ENCODE peak calls at places on chromosomes 12 and 14, in six cellular contexts. W is uterus, H is ovary, K is gastrocnemius medialis, C is psoas muscle, B is sigmoid colon. N is an unnamed sample.
A peak's percentile ranks its signal among the peaks of the same experiment; 100 is the strongest.

GRCh38 chr12:91841786-91842185 is 303.9 kb downstream of the BTG1 start:
- DNase-seq in W (no peak), H (no peak), K (no peak), C (no peak), B (no peak), N (no peak)

GRCh38 chr12:122880668-122881067 is 15.3 kb downstream of the VPS37B start:
- DNase-seq in W (no peak), H (no peak), K (no peak), C (no peak), B (no peak), N (no peak)

GRCh38 chr14:39762576-39763401 is 330.6 kb upstream of the FBXO33 start:
- DNase-seq in W (no peak), H (no peak), K (no peak), C (no peak), B (no peak), N (no peak)

GRCh38 chr12:62866451-62867082 is 68.4 kb downstream of the PPM1H start:
- DNase-seq in W (no peak), H (no peak), K (no peak), C (no peak), B (no peak), N (no peak)

GRCh38 chr12:75487310-75487709 is 6.8 kb downstream of the GLIPR1 start:
- DNase-seq in W (no peak), H (no peak), K (no peak), C (no peak), B (no peak), N (no peak)

GRCh38 chr12:41979574-41979973 is 165.1 kb downstream of the GXYLT1 start:
- DNase-seq in W (no peak), H (no peak), K (no peak), C (no peak), B (no peak), N (no peak)

GRCh38 chr14:78127233-78127632 is 42.9 kb upstream of the NRXN3 start:
- DNase-seq in W (no peak), H (no peak), K (no peak), C (no peak), B (no peak), N (no peak)

GRCh38 chr12:75585309-75585708 is 73.9 kb upstream of the KRR1 start:
- DNase-seq in W (no peak), H (no peak), K (no peak), C (no peak), B (no peak), N (no peak)

GRCh38 chr12:92696240-92696639 is 6.5 kb upstream of the PLEKHG7 start:
- DNase-seq in W (peak; percentile 21), H (no peak), K (no peak), C (peak; percentile 26), B (no peak), N (no peak)

GRCh38 chr12:131934535-131934934 is 5.5 kb downstream of the PUS1 start:
- DNase-seq in W (no peak), H (no peak), K (no peak), C (no peak), B (no peak), N (no peak)

GRCh38 chr12:12425616-12426015 is 68.7 kb downstream of the BORCS5 start:
- DNase-seq in W (no peak), H (no peak), K (no peak), C (no peak), B (no peak), N (no peak)

GRCh38 chr12:59651230-59651920 is 55.5 kb downstream of the SLC16A7 start:
- DNase-seq in W (no peak), H (no peak), K (no peak), C (no peak), B (no peak), N (no peak)

GRCh38 chr12:11969437-11970154 is 101.1 kb upstream of the BCL2L14 start:
- DNase-seq in W (no peak), H (no peak), K (no peak), C (no peak), B (no peak), N (no peak)

GRCh38 chr12:93753285-93753684 is 76.1 kb downstream of the CRADD start:
- DNase-seq in W (no peak), H (no peak), K (no peak), C (no peak), B (no peak), N (no peak)

GRCh38 chr12:67917811-67918210 is 71.4 kb upstream of the IFNG-AS1 start:
- DNase-seq in W (no peak), H (no peak), K (no peak), C (no peak), B (no peak), N (no peak)

GRCh38 chr12:75706786-75707605 is 195.6 kb upstream of the KRR1 start:
- DNase-seq in W (no peak), H (no peak), K (no peak), C (no peak), B (no peak), N (no peak)

GRCh38 chr14:70823281-70823680 is 14.0 kb upstream of the MAP3K9 start:
- DNase-seq in W (no peak), H (no peak), K (no peak), C (no peak), B (no peak), N (no peak)

GRCh38 chr14:65962952-65963351 is 523.2 kb upstream of the CCDC196 start:
- DNase-seq in W (no peak), H (no peak), K (no peak), C (no peak), B (no peak), N (no peak)

GRCh38 chr14:85517113-85517688 is 12.7 kb upstream of the FLRT2 start:
- DNase-seq in W (no peak), H (no peak), K (no peak), C (no peak), B (no peak), N (no peak)

GRCh38 chr12:127779301-127780045 is 487.5 kb upstream of the TMEM132C start:
- DNase-seq in W (no peak), H (no peak), K (no peak), C (no peak), B (no peak), N (no peak)

GRCh38 chr12:68435816-68436215 is 103.7 kb upstream of the MDM1 start:
- DNase-seq in W (no peak), H (no peak), K (no peak), C (no peak), B (no peak), N (no peak)

GRCh38 chr12:121095544-121096198 is 37.0 kb upstream of the P2RX7 start:
- DNase-seq in W (peak; percentile 65), H (peak; percentile 77), K (peak; percentile 19), C (peak; percentile 60), B (peak; percentile 78), N (no peak)
- H3K4me1 ChIP-seq in W (no peaks in the 10 kb centered on the region), H (peaks cover 3% of the 10 kb centered on the region), K (peaks cover 5% of the 10 kb centered on the region), C (no peaks in the 10 kb centered on the region), B (peaks cover 9% of the 10 kb centered on the region), N (peaks cover 10% of the 10 kb centered on the region)

GRCh38 chr12:5580911-5581488 is 149.1 kb downstream of the NTF3 start:
- DNase-seq in W (no peak), H (no peak), K (no peak), C (no peak), B (no peak), N (no peak)
- H3K27ac ChIP-seq in W (no peak overlapping the region), H (no peak overlapping the region), K (no peak overlapping the region), C (no peak overlapping the region), B (no peak overlapping the region), N (no peak overlapping the region)

GRCh38 chr12:117044790-117045174 is 54.4 kb downstream of the TESC start:
- DNase-seq in W (no peak), H (no peak), K (no peak), C (no peak), B (no peak), N (no peak)

GRCh38 chr12:117046425-117046824 is 52.8 kb downstream of the TESC start:
- DNase-seq in W (no peak), H (no peak), K (no peak), C (no peak), B (no peak), N (no peak)

GRCh38 chr12:117046861-117047530 is 52.2 kb downstream of the TESC start:
- DNase-seq in W (no peak), H (no peak), K (no peak), C (no peak), B (no peak), N (no peak)

GRCh38 chr12:117045175-117045997 is 53.8 kb downstream of the TESC start:
- DNase-seq in W (no peak), H (no peak), K (no peak), C (no peak), B (no peak), N (no peak)

DNA sequence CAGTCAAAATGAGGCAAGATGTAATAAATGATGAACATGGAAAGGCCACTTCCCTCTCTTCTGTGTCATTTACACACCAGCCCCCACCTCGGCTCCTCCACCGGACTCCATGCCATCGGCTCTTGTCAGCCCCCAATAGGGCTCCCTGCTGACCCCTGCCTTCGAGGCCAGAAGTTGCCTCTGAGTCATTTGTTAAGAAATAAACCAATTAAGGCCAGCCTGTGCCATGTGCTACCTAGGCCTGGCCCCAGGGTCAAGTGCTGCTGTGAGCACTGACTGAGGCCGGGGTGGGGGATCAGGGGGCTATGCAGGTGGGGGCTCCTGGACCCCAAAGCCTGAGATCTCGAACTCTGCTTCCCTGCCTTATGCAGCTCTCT is 53.2 kb downstream of the TESC start:
- DNase-seq in W (no peak), H (no peak), K (no peak), C (no peak), B (no peak), N (no peak)
- TF ChIP-seq CTCF in W (no peak), H (no peak), K (no peak), C (no peak), B (no peak), N (no peak)

DNA sequence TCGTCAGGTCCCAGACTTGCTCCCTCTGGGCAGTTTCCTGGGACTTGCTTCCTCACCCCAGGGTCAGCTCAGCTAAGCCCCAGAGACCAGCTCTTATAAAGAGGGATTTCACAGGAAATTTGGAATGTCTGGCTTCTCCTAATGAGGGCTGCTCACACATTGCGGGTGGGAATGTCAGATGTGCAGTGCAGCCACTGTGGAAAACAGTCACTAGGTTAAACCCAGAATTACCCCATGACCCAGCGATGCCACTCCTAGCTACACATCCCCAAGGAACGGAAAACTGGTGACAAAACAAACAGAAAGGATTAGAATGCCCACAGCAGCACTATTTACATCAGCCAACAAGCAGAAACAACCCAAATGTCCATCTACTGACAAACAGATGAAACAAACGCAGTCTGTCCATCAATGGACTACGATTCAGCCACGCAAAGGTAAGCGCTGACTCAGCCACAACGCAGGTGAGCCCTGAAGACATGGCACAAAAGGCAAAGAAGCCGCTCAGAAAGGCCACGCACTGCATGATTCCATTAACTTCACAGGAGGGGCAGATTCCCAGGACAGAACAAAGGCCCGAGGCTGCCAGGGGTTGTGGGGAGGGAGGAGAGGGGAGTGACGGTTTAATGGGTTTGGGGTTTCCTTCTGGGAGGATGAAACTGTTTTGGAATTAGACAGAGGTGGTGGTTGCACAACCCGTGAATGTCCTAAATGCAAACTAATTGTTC is 63.0 kb downstream of the NCOR2 start:
- DNase-seq in W (peak; percentile 76), H (no peak), K (no peak), C (no peak), B (no peak), N (no peak)
- H3K4me1 ChIP-seq in W (peaks cover 52% of the 10 kb centered on the region), H (peaks cover 44% of the 10 kb centered on the region), K (peaks cover 66% of the 10 kb centered on the region), C (peaks cover 86% of the 10 kb centered on the region), B (peaks cover 87% of the 10 kb centered on the region), N (peaks cover 67% of the 10 kb centered on the region)

DNA sequence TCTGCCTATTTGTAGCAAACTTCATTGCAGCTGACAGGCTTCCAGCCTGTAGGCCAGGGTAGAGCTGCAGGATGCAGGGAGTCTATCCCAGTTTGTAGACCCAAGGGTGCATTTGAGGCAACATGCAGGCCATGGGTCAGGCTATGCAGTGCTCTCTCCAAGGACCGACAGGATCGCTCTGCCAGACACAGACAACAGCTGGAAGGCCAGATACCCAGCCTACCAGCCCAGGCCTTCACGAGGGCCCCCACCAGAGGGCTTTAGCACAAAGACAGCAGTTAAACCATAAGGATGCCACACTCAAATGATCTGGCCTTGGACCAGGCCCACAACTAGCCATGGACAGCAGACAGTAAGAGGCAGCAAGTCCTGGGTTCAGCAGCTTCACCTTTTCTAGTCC is 10.3 kb downstream of the KCTD10 start:
- DNase-seq in W (no peak), H (no peak), K (no peak), C (no peak), B (no peak), N (no peak)
- H3K27ac ChIP-seq in W (peak overlapping the region; percentile 94), H (no peak overlapping the region), K (peak overlapping the region; percentile 55), C (peak overlapping the region; percentile 4), B (peak overlapping the region; percentile 98), N (peak overlapping the region; percentile 99)